ENCODE peak calls at places on chromosomes 11 and 22, in five cellular contexts. V, F, K, U and O are unnamed samples.

GRCh38 chr11:75498556-75499255 is 27.0 kb downstream of the GDPD5 start:
- DNase-seq in V (no peak), F (no peak), K (peak), U (no peak), O (no peak)

GRCh38 chr22:30863161-30863833 is 105.3 kb downstream of the MORC2 start:
- DNase-seq in V (peak), F (no peak), K (no peak), U (no peak), O (no peak)

GRCh38 chr11:85595285-85595884 is 31.8 kb downstream of the DLG2 start:
- DNase-seq in V (no peak), F (no peak), K (peak), U (no peak), O (peak)

GRCh38 chr11:26947379-26947844 is 46.5 kb upstream of the FIBIN start:
- DNase-seq in V (no peak), F (no peak), K (peak), U (no peak), O (peak)

GRCh38 chr11:58641326-58641725 is 18.9 kb downstream of the CNTF start:
- DNase-seq in V (no peak), F (no peak), K (no peak), U (no peak), O (no peak)

GRCh38 chr11:123672568-123672967 is 18.1 kb upstream of the SCN3B start:
- DNase-seq in V (no peak), F (no peak), K (no peak), U (no peak), O (no peak)

GRCh38 chr11:115778928-115779650 is 274.9 kb upstream of the CADM1 start:
- DNase-seq in V (no peak), F (no peak), K (no peak), U (no peak), O (no peak)

GRCh38 chr11:125233116-125233515 is 68.6 kb downstream of the PKNOX2 start:
- DNase-seq in V (no peak), F (no peak), K (no peak), U (no peak), O (no peak)

GRCh38 chr11:78332174-78332866 is 85.3 kb downstream of the GAB2 start:
- DNase-seq in V (no peak), F (no peak), K (no peak), U (no peak), O (no peak)

GRCh38 chr22:21947040-21948014 is 5.3 kb downstream of the PPM1F start:
- DNase-seq in V (no peak), F (no peak), K (no peak), U (no peak), O (no peak)